ENCODE peak calls at places on chromosomes 7 and 10, in five cellular contexts. X, T, N, P and S are unnamed samples.

GRCh38 chr10:97129666-97130065 is 56.1 kb downstream of the SLIT1 start:
- DNase-seq in N (no peak), T (no peak), X (no peak), P (no peak), S (no peak)

GRCh38 chr10:12252882-12253546 is 57.0 kb downstream of the CDC123 start:
- DNase-seq in X (peak; percentile 69), T (peak; percentile 35), P (peak; percentile 55), N (peak; percentile 61), S (no peak)

GRCh38 chr7:46909601-46910051 is 672.3 kb downstream of the TNS3 start:
- DNase-seq in P (no peak), T (peak; percentile 73), X (no peak), N (no peak), S (no peak)

GRCh38 chr10:103493911-103494877 is 689 bp downstream of the NEURL1 start:
- DNase-seq in N (peak; percentile 65), P (peak; percentile 48), T (no peak), X (no peak), S (no peak)

GRCh38 chr10:44946201-44946600 is 13.4 kb upstream of the RASSF4 start:
- DNase-seq in P (no peak), X (peak; percentile 5), T (peak; percentile 44), N (peak; percentile 16), S (no peak)

GRCh38 chr10:50593523-50593922 is 30.2 kb downstream of the SGMS1 start:
- DNase-seq in T (peak; percentile 9), P (no peak), N (no peak), X (no peak), S (no peak)

GRCh38 chr7:102322202-102322715 is 34.0 kb downstream of the SPDYE6 start:
- DNase-seq in T (no peak), P (peak; percentile 77), N (no peak), X (no peak), S (no peak)

GRCh38 chr7:95867309-95867708 is 95.0 kb downstream of the DYNC1I1 start:
- DNase-seq in N (no peak), X (peak; percentile 67), T (no peak), P (peak; percentile 2), S (no peak)

GRCh38 chr10:62183857-62184805 is 84.5 kb downstream of the RTKN2 start:
- DNase-seq in P (no peak), N (no peak), X (no peak), T (no peak), S (no peak)

GRCh38 chr10:63910806-63911205 is 389.6 kb downstream of the REEP3 start:
- DNase-seq in T (no peak), X (no peak), P (no peak), N (no peak), S (peak; percentile 66)

GRCh38 chr7:98617051-98617959 is at the start of gene NPTX2:
- DNase-seq in T (no peak), P (no peak), N (peak; percentile 92), X (peak; percentile 85), S (peak; percentile 73)

GRCh38 chr7:157558516-157558874 is 221.7 kb downstream of the DNAJB6 start:
- DNase-seq in X (no peak), T (no peak), P (no peak), N (no peak), S (no peak)

GRCh38 chr7:2138146-2138765 is 94.5 kb downstream of the MAD1L1 start:
- DNase-seq in X (no peak), T (no peak), N (no peak), P (no peak), S (no peak)

GRCh38 chr7:120941064-120941463 is 9.5 kb upstream of the ING3 start:
- DNase-seq in X (no peak), N (no peak), T (no peak), P (peak; percentile 60), S (no peak)

GRCh38 chr10:44287408-44287807 is 97.5 kb downstream of the CXCL12 start:
- DNase-seq in N (no peak), P (no peak), X (no peak), T (no peak), S (no peak)

GRCh38 chr10:28710227-28710889 is 33.0 kb downstream of the BAMBI start:
- DNase-seq in T (peak; percentile 16), P (no peak), X (no peak), N (no peak), S (no peak)

GRCh38 chr10:79044036-79044664 is 24.6 kb upstream of the ZMIZ1 start:
- DNase-seq in X (no peak), T (no peak), N (no peak), P (no peak), S (no peak)

GRCh38 chr7:16070806-16071205 is 350.5 kb downstream of the CRPPA start:
- DNase-seq in N (no peak), P (no peak), X (no peak), T (no peak), S (no peak)

GRCh38 chr7:19351756-19352155 is 206.5 kb upstream of the FERD3L start:
- DNase-seq in X (no peak), N (no peak), T (no peak), P (no peak), S (no peak)

GRCh38 chr10:5440206-5440605 is 27.8 kb downstream of the NET1 start:
- DNase-seq in P (no peak), X (no peak), T (peak; percentile 80), N (no peak), S (no peak)

GRCh38 chr7:31648288-31648687 is 38.7 kb upstream of the PPP1R17 start:
- DNase-seq in X (no peak), P (no peak), T (peak; percentile 2), N (no peak), S (no peak)

GRCh38 chr10:45442251-45442650 is 68.2 kb downstream of the ALOX5 start:
- DNase-seq in N (no peak), P (no peak), T (no peak), X (no peak), S (no peak)

GRCh38 chr10:381805-382204 is 246.6 kb downstream of the ZMYND11 start:
- DNase-seq in P (no peak), N (no peak), T (no peak), X (no peak), S (no peak)

GRCh38 chr10:84114088-84114667 is 25.1 kb upstream of the GHITM start:
- DNase-seq in P (peak; percentile 30), X (no peak), N (peak; percentile 50), T (no peak), S (no peak)

GRCh38 chr10:22805304-22805703 is 90.9 kb upstream of the PIP4K2A start:
- DNase-seq in T (peak; percentile 76), N (no peak), X (no peak), P (no peak), S (no peak)

DNA sequence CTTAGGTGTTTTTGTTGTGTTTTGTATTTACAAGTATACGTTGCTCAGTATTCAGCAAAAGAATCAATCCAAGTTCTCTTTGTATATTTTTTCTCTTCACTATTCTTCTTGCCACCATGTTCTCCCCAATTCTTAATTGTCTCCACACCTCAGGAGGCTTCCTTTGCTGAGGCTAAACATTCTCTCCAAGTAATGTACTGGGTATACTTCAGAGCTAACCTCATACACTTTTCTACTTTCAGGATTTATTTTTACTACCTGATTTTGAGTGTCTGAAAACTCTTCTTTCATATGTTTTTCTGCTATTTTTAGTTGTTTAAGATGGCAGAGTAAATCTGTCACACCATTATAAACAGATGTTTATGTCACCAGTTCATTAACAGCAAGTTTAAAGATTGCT is 354.8 kb upstream of the KCND2 start:
- DNase-seq in T (no peak), X (no peak), N (no peak), P (no peak), S (no peak)
- H2BK12ac ChIP-seq in T (no peak overlapping the region), X (no peak overlapping the region), N (no peak overlapping the region), P (no peak overlapping the region), S (no peak overlapping the region)

DNA sequence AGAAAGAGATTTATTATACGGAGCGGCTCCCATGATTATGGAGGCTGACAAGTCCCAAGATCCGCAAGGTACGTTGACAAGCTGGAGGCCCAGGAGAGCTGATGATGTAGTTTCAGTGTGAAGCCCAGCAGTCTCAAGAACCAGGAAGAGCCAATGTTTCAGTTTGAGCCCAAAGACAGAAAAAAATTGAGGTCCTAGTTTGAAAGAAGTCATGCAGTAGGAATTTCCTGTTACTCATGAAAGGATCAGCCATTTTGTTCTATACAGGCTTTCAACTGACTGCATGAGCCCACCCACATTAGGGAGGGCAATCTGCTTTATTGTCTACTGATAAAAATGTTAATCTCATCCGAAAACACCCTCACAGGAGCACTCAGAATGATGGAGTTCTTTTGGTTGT is 51.5 kb downstream of the CCDC71L start:
- DNase-seq in X (no peak), N (no peak), P (no peak), T (peak; percentile 85), S (no peak)
- H4K8ac ChIP-seq in X (no peak overlapping the region), N (no peak overlapping the region), P (no peak overlapping the region), T (no peak overlapping the region), S (no peak overlapping the region)

GRCh38 chr7:39321909-39322498 is 244.2 kb upstream of the YAE1 start:
- DNase-seq in N (no peak), X (no peak), P (no peak), T (no peak), S (no peak)

GRCh38 chr7:39321245-39321644 is 245.0 kb upstream of the YAE1 start:
- DNase-seq in X (no peak), N (no peak), T (no peak), P (no peak), S (no peak)

DNA sequence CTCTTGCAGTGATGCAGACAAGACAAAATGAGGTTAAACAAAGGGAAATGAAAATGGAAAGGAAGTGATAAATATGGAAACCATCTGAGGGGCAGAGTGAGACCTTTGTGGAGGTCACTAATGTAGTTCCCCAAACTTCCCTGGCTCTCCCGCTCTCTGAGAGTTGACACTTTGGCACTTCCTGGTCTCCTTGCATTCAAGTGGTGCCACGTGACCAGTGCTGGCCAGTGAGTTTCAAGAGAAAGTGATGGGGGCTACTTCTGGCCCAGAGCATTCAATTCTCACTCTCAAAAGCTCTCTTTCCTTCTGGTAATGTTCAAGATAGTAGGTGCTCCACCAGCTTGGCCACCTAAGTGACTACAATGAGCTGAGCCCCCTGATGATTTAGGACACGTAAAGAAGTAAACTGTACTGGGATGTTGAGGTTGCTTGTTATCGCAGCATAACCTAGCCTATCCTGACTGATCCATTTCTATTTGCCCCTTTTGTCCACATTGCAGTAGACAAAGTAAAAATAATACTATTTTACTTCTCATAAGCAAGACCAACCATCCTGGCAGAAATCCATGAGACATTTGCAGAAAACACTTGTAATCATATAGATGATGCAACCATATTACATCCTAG is 242.0 kb upstream of the YAE1 start:
- DNase-seq in T (no peak), P (no peak), N (no peak), X (no peak), S (no peak)
- H2BK12ac ChIP-seq in T (no peak overlapping the region), P (no peak overlapping the region), N (no peak overlapping the region), X (no peak overlapping the region), S (no peak overlapping the region)

GRCh38 chr10:92829042-92829785 is 19.1 kb upstream of the EXOC6 start:
- DNase-seq in P (no peak), N (peak; percentile 42), X (no peak), T (no peak), S (no peak)

GRCh38 chr10:92826061-92826460 is 22.3 kb upstream of the EXOC6 start:
- DNase-seq in T (no peak), N (no peak), X (no peak), P (no peak), S (no peak)

GRCh38 chr10:92830478-92831389 is 17.6 kb upstream of the EXOC6 start:
- DNase-seq in X (no peak), P (no peak), T (no peak), N (peak; percentile 20), S (no peak)

GRCh38 chr10:92822964-92823363 is 25.4 kb upstream of the EXOC6 start:
- DNase-seq in T (peak; percentile 40), N (no peak), P (peak; percentile 36), X (no peak), S (no peak)

DNA sequence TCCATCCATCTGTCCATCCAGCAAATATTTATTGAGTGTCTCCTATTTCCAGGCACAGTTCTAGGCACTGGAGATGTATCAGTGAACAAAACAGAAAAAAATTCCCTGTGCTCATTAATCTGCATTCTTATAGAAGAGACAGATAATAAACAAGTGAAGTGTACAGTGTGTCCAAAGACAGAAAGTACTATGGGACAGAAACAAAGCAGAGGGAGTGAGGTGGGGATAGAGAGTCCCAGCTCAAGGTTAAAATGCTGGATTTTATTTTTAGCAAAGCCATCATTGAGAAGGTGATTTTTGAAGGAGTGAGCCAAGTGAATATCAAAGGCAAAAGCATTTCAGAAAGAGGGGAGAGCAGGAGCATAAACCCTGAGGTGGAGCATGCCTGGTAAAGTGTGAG is 21.8 kb upstream of the EXOC6 start:
- DNase-seq in T (no peak), N (peak; percentile 6), P (no peak), X (no peak), S (no peak)
- H4K8ac ChIP-seq in T (no peak overlapping the region), N (no peak overlapping the region), P (no peak overlapping the region), X (no peak overlapping the region), S (no peak overlapping the region)